ENCODE peak calls at places on chromosomes 7 and 10, in six cellular contexts. One of them, this sample, is unnamed.

GRCh38 chr10:49605177-49605938 is 4.8 kb upstream of the SLC18A3 start:
- DNase-seq in epithelial cell of prostate: peak; percentile 33
- DNase-seq in EH: no peak
- DNase-seq in HFFc6: no peak
- DNase-seq in CD8-positive, alpha-beta memory T cell: no peak
- DNase-seq in AG10803: no peak
- DNase-seq in this sample: no peak

GRCh38 chr7:27108390-27109127 is 6.1 kb upstream of the HOXA2 start:
- DNase-seq in epithelial cell of prostate: no peak
- DNase-seq in EH: peak; percentile 21
- DNase-seq in HFFc6: no peak
- DNase-seq in CD8-positive, alpha-beta memory T cell: no peak
- DNase-seq in AG10803: no peak
- DNase-seq in this sample: peak; percentile 76

GRCh38 chr7:89238156-89238555 is 442.6 kb upstream of the TEX47 start:
- DNase-seq in epithelial cell of prostate: no peak
- DNase-seq in EH: peak; percentile 48
- DNase-seq in HFFc6: no peak
- DNase-seq in CD8-positive, alpha-beta memory T cell: no peak
- DNase-seq in AG10803: no peak
- DNase-seq in this sample: peak; percentile 7

GRCh38 chr10:44850356-44850934 is 60.7 kb upstream of the TMEM72 start:
- DNase-seq in epithelial cell of prostate: no peak
- DNase-seq in EH: no peak
- DNase-seq in HFFc6: no peak
- DNase-seq in CD8-positive, alpha-beta memory T cell: no peak
- DNase-seq in AG10803: no peak
- DNase-seq in this sample: no peak

GRCh38 chr10:71963351-71963755 is 842 bp upstream of the CHST3 start:
- DNase-seq in epithelial cell of prostate: no peak
- DNase-seq in EH: no peak
- DNase-seq in HFFc6: no peak
- DNase-seq in CD8-positive, alpha-beta memory T cell: no peak
- DNase-seq in AG10803: peak; percentile 58
- DNase-seq in this sample: no peak

GRCh38 chr10:13617146-13617545 is 30.4 kb downstream of the PRPF18 start:
- DNase-seq in epithelial cell of prostate: no peak
- DNase-seq in EH: peak; percentile 46
- DNase-seq in HFFc6: peak; percentile 4
- DNase-seq in CD8-positive, alpha-beta memory T cell: no peak
- DNase-seq in AG10803: peak; percentile 22
- DNase-seq in this sample: no peak

GRCh38 chr10:133060881-133061280 is 26.8 kb upstream of the ADGRA1 start:
- DNase-seq in epithelial cell of prostate: no peak
- DNase-seq in EH: no peak
- DNase-seq in HFFc6: no peak
- DNase-seq in CD8-positive, alpha-beta memory T cell: no peak
- DNase-seq in AG10803: no peak
- DNase-seq in this sample: no peak

GRCh38 chr7:159091480-159092475 is 52.9 kb downstream of the VIPR2 start:
- DNase-seq in epithelial cell of prostate: no peak
- DNase-seq in EH: no peak
- DNase-seq in HFFc6: no peak
- DNase-seq in CD8-positive, alpha-beta memory T cell: no peak
- DNase-seq in AG10803: no peak
- DNase-seq in this sample: no peak

GRCh38 chr10:31630866-31631567 is 297.6 kb downstream of the ARHGAP12 start:
- DNase-seq in epithelial cell of prostate: no peak
- DNase-seq in EH: no peak
- DNase-seq in HFFc6: no peak
- DNase-seq in CD8-positive, alpha-beta memory T cell: no peak
- DNase-seq in AG10803: no peak
- DNase-seq in this sample: no peak

GRCh38 chr7:94174375-94174774 is 170.2 kb upstream of the BET1 start:
- DNase-seq in epithelial cell of prostate: no peak
- DNase-seq in EH: no peak
- DNase-seq in HFFc6: no peak
- DNase-seq in CD8-positive, alpha-beta memory T cell: no peak
- DNase-seq in AG10803: no peak
- DNase-seq in this sample: no peak

GRCh38 chr7:108425876-108426275 is 30.4 kb downstream of the NRCAM start:
- DNase-seq in epithelial cell of prostate: peak; percentile 16
- DNase-seq in EH: no peak
- DNase-seq in HFFc6: no peak
- DNase-seq in CD8-positive, alpha-beta memory T cell: no peak
- DNase-seq in AG10803: no peak
- DNase-seq in this sample: no peak

GRCh38 chr10:97256356-97256755 is 36.1 kb downstream of the ARHGAP19 start:
- DNase-seq in epithelial cell of prostate: no peak
- DNase-seq in EH: no peak
- DNase-seq in HFFc6: no peak
- DNase-seq in CD8-positive, alpha-beta memory T cell: no peak
- DNase-seq in AG10803: no peak
- DNase-seq in this sample: no peak

GRCh38 chr7:116210345-116211005 is at the start of gene TES:
- DNase-seq in epithelial cell of prostate: no peak
- DNase-seq in EH: peak; percentile 52
- DNase-seq in HFFc6: no peak
- DNase-seq in CD8-positive, alpha-beta memory T cell: peak; percentile 71
- DNase-seq in AG10803: peak; percentile 57
- DNase-seq in this sample: peak; percentile 92

GRCh38 chr10:43137701-43137970 is 609 bp upstream of the CSGALNACT2 start:
- DNase-seq in epithelial cell of prostate: no peak
- DNase-seq in EH: peak; percentile 73
- DNase-seq in HFFc6: peak; percentile 56
- DNase-seq in CD8-positive, alpha-beta memory T cell: no peak
- DNase-seq in AG10803: peak; percentile 71
- DNase-seq in this sample: peak; percentile 46

GRCh38 chr10:76115131-76115470 is 683.7 kb downstream of the LRMDA start:
- DNase-seq in epithelial cell of prostate: no peak
- DNase-seq in EH: no peak
- DNase-seq in HFFc6: no peak
- DNase-seq in CD8-positive, alpha-beta memory T cell: no peak
- DNase-seq in AG10803: no peak
- DNase-seq in this sample: no peak

GRCh38 chr7:80924090-80924489 is 5.2 kb upstream of the SEMA3C start:
- DNase-seq in epithelial cell of prostate: no peak
- DNase-seq in EH: no peak
- DNase-seq in HFFc6: no peak
- DNase-seq in CD8-positive, alpha-beta memory T cell: no peak
- DNase-seq in AG10803: no peak
- DNase-seq in this sample: no peak

GRCh38 chr10:79243211-79244067 is 103.8 kb upstream of the PPIF start:
- DNase-seq in epithelial cell of prostate: no peak
- DNase-seq in EH: peak; percentile 40
- DNase-seq in HFFc6: peak; percentile 27
- DNase-seq in CD8-positive, alpha-beta memory T cell: peak; percentile 37
- DNase-seq in AG10803: no peak
- DNase-seq in this sample: no peak

GRCh38 chr10:97861351-97861750 is 11.7 kb downstream of the GOLGA7B start:
- DNase-seq in epithelial cell of prostate: peak; percentile 66
- DNase-seq in EH: peak; percentile 83
- DNase-seq in HFFc6: peak; percentile 89
- DNase-seq in CD8-positive, alpha-beta memory T cell: no peak
- DNase-seq in AG10803: peak; percentile 55
- DNase-seq in this sample: peak; percentile 91

GRCh38 chr10:67046507-67046906 is 120.7 kb downstream of the LRRTM3 start:
- DNase-seq in epithelial cell of prostate: no peak
- DNase-seq in EH: no peak
- DNase-seq in HFFc6: no peak
- DNase-seq in CD8-positive, alpha-beta memory T cell: no peak
- DNase-seq in AG10803: no peak
- DNase-seq in this sample: no peak

GRCh38 chr10:5544216-5544805 is 19.6 kb downstream of the CALML3 start:
- DNase-seq in epithelial cell of prostate: no peak
- DNase-seq in EH: no peak
- DNase-seq in HFFc6: no peak
- DNase-seq in CD8-positive, alpha-beta memory T cell: no peak
- DNase-seq in AG10803: no peak
- DNase-seq in this sample: no peak